ENCODE peak calls at places on chromosomes 5 and 9, in five cellular contexts. V, J, G, Z and R are unnamed samples.

GRCh38 chr5:20113031-20113685 is 125.2 kb upstream of the CDH18 start:
- DNase-seq in V (no peak), J (no peak), G (no peak), Z (no peak), R (no peak)

GRCh38 chr5:173352366-173353069 is 24.3 kb upstream of the STC2 start:
- DNase-seq in V (no peak), J (no peak), G (no peak), Z (no peak), R (no peak)

GRCh38 chr5:41093803-41094202 is 22.7 kb upstream of the MROH2B start:
- DNase-seq in V (no peak), J (no peak), G (no peak), Z (no peak), R (no peak)

GRCh38 chr9:19665146-19665863 is 123.5 kb downstream of the SLC24A2 start:
- DNase-seq in V (no peak), J (no peak), G (no peak), Z (no peak), R (no peak)

GRCh38 chr5:98076501-98076900 is 697.0 kb upstream of the RGMB start:
- DNase-seq in V (no peak), J (no peak), G (no peak), Z (no peak), R (no peak)

GRCh38 chr5:157383151-157383810 is 76.7 kb upstream of the NIPAL4 start:
- DNase-seq in V (no peak), J (no peak), G (no peak), Z (no peak), R (no peak)

GRCh38 chr9:3074247-3074646 is 230.4 kb upstream of the PUM3 start:
- DNase-seq in V (no peak), J (no peak), G (no peak), Z (no peak), R (no peak)

GRCh38 chr9:81529556-81530193 is 159.7 kb downstream of the TLE1 start:
- DNase-seq in V (peak; percentile 84), J (no peak), G (peak; percentile 7), Z (no peak), R (no peak)

GRCh38 chr5:106171708-106172107 is 1499.0 kb downstream of the EFNA5 start:
- DNase-seq in V (no peak), J (no peak), G (no peak), Z (no peak), R (no peak)

GRCh38 chr9:77816641-77817341 is 168.7 kb upstream of the GNA14 start:
- DNase-seq in V (no peak), J (no peak), G (no peak), Z (no peak), R (no peak)

GRCh38 chr9:90988318-90988717 is 186.7 kb downstream of the SYK start:
- DNase-seq in V (peak; percentile 55), J (no peak), G (no peak), Z (no peak), R (no peak)

GRCh38 chr9:93303258-93303771 is 119.4 kb downstream of the WNK2 start:
- DNase-seq in V (no peak), J (peak; percentile 7), G (no peak), Z (no peak), R (peak; percentile 40)

GRCh38 chr9:93207326-93207814 is 23.4 kb downstream of the WNK2 start:
- DNase-seq in V (no peak), J (no peak), G (no peak), Z (no peak), R (no peak)

GRCh38 chr9:34993502-34994428 is 4.2 kb downstream of the DNAJB5 start:
- DNase-seq in V (no peak), J (no peak), G (no peak), Z (no peak), R (peak; percentile 53)

GRCh38 chr5:54988218-54988617 is 2.8 kb upstream of the ESM1 start:
- DNase-seq in V (no peak), J (no peak), G (no peak), Z (no peak), R (no peak)

GRCh38 chr5:138489705-138490104 is 24.4 kb downstream of the EGR1 start:
- DNase-seq in V (no peak), J (no peak), G (no peak), Z (no peak), R (no peak)

GRCh38 chr5:140337880-140338279 is 8.5 kb downstream of the HBEGF start:
- DNase-seq in V (peak; percentile 58), J (no peak), G (no peak), Z (no peak), R (no peak)

GRCh38 chr5:169873642-169874041 is 106.7 kb downstream of the INSYN2B start:
- DNase-seq in V (no peak), J (no peak), G (no peak), Z (no peak), R (no peak)

GRCh38 chr9:100595391-100596199 is 17.7 kb downstream of the CAVIN4 start:
- DNase-seq in V (peak; percentile 46), J (no peak), G (peak; percentile 22), Z (peak; percentile 45), R (no peak)

GRCh38 chr5:146463446-146463845 is 16.3 kb downstream of the TCERG1 start:
- DNase-seq in V (no peak), J (no peak), G (no peak), Z (no peak), R (no peak)

GRCh38 chr5:9479981-9480380 is 65.9 kb downstream of the SEMA5A start:
- DNase-seq in V (no peak), J (no peak), G (no peak), Z (no peak), R (no peak)

GRCh38 chr9:129671519-129671918 is 6.1 kb downstream of the PRRX2 start:
- DNase-seq in V (peak; percentile 37), J (no peak), G (no peak), Z (no peak), R (no peak)

GRCh38 chr5:52864376-52864775 is 76.7 kb downstream of the ITGA1 start:
- DNase-seq in V (no peak), J (no peak), G (no peak), Z (no peak), R (no peak)

GRCh38 chr5:36158144-36158543 is 6.2 kb downstream of the SKP2 start:
- DNase-seq in V (no peak), J (no peak), G (no peak), Z (no peak), R (no peak)

GRCh38 chr9:19618816-19619215 is 170.0 kb downstream of the SLC24A2 start:
- DNase-seq in V (no peak), J (no peak), G (no peak), Z (no peak), R (no peak)

GRCh38 chr5:149221731-149222342 is 49.8 kb upstream of the AFAP1L1 start:
- DNase-seq in V (no peak), J (no peak), G (no peak), Z (no peak), R (no peak)
- H3K4me1 ChIP-seq in V (no peaks in the 10 kb centered on the region), J (no peaks in the 10 kb centered on the region), G (peaks cover 9% of the 10 kb centered on the region), Z (no peaks in the 10 kb centered on the region), R (peaks cover 38% of the 10 kb centered on the region)

DNA sequence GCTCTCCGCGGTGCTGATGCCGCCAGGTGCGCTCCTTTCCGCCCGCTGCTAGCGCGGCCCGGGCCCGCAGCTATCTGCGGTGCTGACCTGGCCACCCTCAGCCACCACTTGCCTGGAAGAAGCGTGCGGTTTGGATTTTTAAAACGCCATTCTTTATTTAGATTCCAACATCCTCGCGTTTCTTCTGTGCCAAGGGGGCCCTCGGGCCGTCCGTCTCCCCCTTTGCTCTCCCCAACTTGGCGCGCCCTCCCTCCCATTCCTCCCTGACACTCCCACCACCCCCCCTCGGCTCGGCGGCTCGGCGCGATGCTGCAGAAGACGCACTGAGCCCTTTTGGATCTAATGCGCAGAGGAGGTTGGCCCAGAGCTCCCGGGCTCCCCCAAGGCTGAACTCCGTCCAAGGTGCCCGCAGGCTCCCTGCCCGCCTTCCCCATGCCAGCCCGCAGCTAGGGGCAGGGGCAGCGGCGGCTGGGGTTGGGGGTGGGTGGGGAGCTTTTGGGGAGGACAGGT is at the start of gene BARHL1:
- DNase-seq in V (no peak), J (no peak), G (no peak), Z (no peak), R (no peak)
- H3K27me3 ChIP-seq in V (peaks cover 68% of the 10 kb centered on the region), J (peaks cover 85% of the 10 kb centered on the region), G (peaks cover 70% of the 10 kb centered on the region), Z (peaks cover 78% of the 10 kb centered on the region), R (peaks cover 97% of the 10 kb centered on the region)

DNA sequence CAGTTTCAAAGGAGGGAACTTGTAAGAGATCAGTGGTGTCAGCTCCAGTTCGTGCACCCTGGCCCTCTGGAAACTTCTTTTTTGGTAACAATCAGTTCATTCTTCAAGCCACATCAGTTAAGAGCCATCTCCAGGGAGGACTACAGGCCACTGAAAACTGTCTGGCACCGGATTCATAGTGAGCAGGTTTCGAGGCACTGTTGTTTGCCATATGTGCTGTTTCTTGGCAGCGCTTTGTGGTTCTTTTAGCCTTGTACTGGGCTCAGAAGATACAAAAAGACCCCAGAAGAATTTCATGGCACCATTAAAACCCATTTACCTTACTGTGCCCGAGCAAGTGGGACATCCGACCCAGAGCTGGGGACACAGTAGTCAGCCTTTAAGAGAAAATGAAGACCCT is 68.5 kb downstream of the OTULIN start:
- DNase-seq in V (no peak), J (no peak), G (no peak), Z (no peak), R (no peak)
- H3K4me3 ChIP-seq in V (no peak overlapping the region), J (no peak overlapping the region), G (no peak overlapping the region), Z (no peak overlapping the region), R (no peak overlapping the region)

DNA sequence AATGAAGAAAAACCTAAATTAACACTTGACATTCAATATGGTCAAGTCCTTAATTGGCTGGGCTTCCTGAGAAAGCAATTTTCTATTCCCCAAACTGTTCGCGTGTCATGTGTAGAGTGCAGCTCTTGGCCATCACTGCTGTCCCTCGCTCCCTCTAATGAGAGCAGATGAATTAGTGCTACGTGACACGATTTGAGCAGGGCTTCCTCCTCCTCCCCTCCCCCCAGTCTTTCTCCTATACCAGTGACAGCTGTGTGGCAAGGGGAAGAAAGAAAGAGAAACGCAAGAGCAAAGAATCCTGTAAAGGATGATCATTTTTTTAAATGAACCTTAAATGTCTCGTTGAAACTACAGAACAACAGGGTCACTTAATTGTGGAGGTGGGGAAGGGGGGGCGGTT is 159.6 kb downstream of the BNC2 start:
- DNase-seq in V (no peak), J (no peak), G (no peak), Z (no peak), R (no peak)
- H3K4me1 ChIP-seq in V (no peaks in the 10 kb centered on the region), J (no peaks in the 10 kb centered on the region), G (no peaks in the 10 kb centered on the region), Z (no peaks in the 10 kb centered on the region), R (no peaks in the 10 kb centered on the region)

DNA sequence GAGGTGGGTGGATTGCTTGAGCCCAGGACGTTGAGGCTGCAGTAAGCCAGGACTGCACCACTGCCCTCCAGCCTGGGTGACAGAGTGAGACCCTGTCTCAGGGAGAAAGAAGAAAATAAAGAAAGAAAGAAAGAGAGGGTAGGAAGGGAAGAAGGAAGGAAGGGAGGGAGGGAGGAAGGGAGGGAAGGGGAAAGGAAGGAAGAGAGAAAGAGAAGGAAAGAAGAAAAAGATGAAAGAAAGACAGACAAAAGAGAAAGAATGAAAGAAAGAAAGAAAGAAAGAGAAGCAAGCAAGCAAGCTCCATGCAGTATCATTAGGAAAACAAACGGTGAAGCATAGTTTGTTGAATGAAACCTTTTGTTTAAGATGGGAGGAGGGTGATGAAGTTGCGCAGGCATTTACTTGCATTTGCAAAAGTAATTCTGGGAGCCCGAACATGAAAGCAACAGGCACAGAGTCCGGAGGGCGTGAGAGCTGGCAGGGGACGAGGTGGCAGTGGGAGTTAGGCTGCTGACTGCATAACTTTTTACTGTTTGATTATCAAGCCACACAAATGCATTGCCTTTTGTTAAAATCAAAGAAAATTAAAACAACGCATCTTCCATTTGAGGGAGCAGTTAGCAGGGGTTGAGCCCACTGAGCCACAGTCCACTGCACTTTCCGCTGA is 26.0 kb upstream of the CEP72 start:
- DNase-seq in V (no peak), J (no peak), G (no peak), Z (no peak), R (peak; percentile 12)
- H3K27me3 ChIP-seq in V (peaks cover 4% of the 10 kb centered on the region), J (no peaks in the 10 kb centered on the region), G (no peaks in the 10 kb centered on the region), Z (peaks cover 6% of the 10 kb centered on the region), R (peaks cover 28% of the 10 kb centered on the region)